ENCODE peak calls at places on chromosome 13, in five cellular contexts. I is iPS-NIHi11; O is IMR-90; N is CD4-positive, CD25-positive, alpha-beta regulatory T cell; U is mesendoderm. W is an unnamed sample.

GRCh38 chr13:21871302-21871862 is 200.5 kb downstream of the FGF9 start:
- DNase-seq in N (no peak), I (no peak), U (no peak), O (no peak), W (no peak)

GRCh38 chr13:67281476-67281875 is 51.3 kb upstream of the PCDH9 start:
- DNase-seq in N (no peak), O (no peak), I (no peak), U (no peak), W (peak; percentile 60)

GRCh38 chr13:110860986-110861385 is 53.9 kb downstream of the ANKRD10 start:
- DNase-seq in N (no peak), O (no peak), I (no peak), U (no peak), W (no peak)

GRCh38 chr13:49651775-49652690 is 23.7 kb downstream of the ARL11 start:
- DNase-seq in I (no peak), U (no peak), N (no peak), O (no peak), W (peak; percentile 49)

GRCh38 chr13:87122551-87122950 is 548.6 kb upstream of the SLITRK5 start:
- DNase-seq in N (no peak), O (peak; percentile 68), I (no peak), U (no peak), W (no peak)

GRCh38 chr13:52665325-52665724 is 12.7 kb downstream of the SUGT1 start:
- DNase-seq in I (peak; percentile 18), O (peak; percentile 16), U (peak; percentile 28), N (peak; percentile 42), W (peak; percentile 39)

GRCh38 chr13:109357751-109358150 is 428.6 kb downstream of the IRS2 start:
- DNase-seq in I (no peak), U (peak; percentile 53), N (no peak), O (peak; percentile 74), W (no peak)

GRCh38 chr13:99500839-99501134 is 485 bp upstream of the TM9SF2 start:
- DNase-seq in O (no peak), U (no peak), N (no peak), I (no peak), W (no peak)

GRCh38 chr13:99354371-99354951 is 47.3 kb upstream of the GPR183 start:
- DNase-seq in I (no peak), U (no peak), O (no peak), N (peak; percentile 65), W (no peak)

GRCh38 chr13:29758591-29759114 is 91.8 kb downstream of the UBL3 start:
- DNase-seq in I (no peak), U (no peak), O (no peak), N (peak; percentile 65), W (no peak)

GRCh38 chr13:73141292-73141771 is 82.5 kb downstream of the KLF5 start:
- DNase-seq in N (no peak), U (no peak), O (peak; percentile 15), I (no peak), W (peak; percentile 66)

GRCh38 chr13:113021391-113021790 is 52.4 kb downstream of the MCF2L start:
- DNase-seq in U (no peak), I (no peak), O (no peak), N (no peak), W (no peak)

GRCh38 chr13:32320528-32320927 is 5.2 kb downstream of the BRCA2 start:
- DNase-seq in O (no peak), U (no peak), N (no peak), I (no peak), W (no peak)

W was measured in SJCRH30.